ENCODE peak calls at places on chromosomes 6 and 20, in seven cellular contexts. C is PC-9, G is hepatocyte, J is GM12878, B is GM23338, U is astrocyte, L is endothelial cell of umbilical vein. N is an unnamed sample.

GRCh38 chr6:109963598-109964170 is 14.4 kb upstream of the GPR6 start:
- DNase-seq in C (no peak), G (no peak), J (no peak), B (no peak), U (no peak), L (no peak), N (peak; percentile 50)

GRCh38 chr20:56870271-56870670 is 241.2 kb downstream of the TFAP2C start:
- DNase-seq in C (no peak), G (no peak), J (no peak), B (no peak), U (no peak), L (no peak), N (no peak)

GRCh38 chr6:78020586-78020985 is 367.7 kb downstream of the MEI4 start:
- DNase-seq in C (no peak), G (no peak), J (no peak), B (no peak), U (no peak), L (no peak), N (no peak)

GRCh38 chr6:33692078-33692759 is 19.3 kb downstream of the UQCC2 start:
- DNase-seq in C (no peak), G (no peak), J (no peak), B (peak; percentile 64), U (peak; percentile 46), L (no peak), N (no peak)

GRCh38 chr20:16535281-16535680 is 38.0 kb downstream of the KIF16B start:
- DNase-seq in C (no peak), G (no peak), J (no peak), B (no peak), U (no peak), L (no peak), N (no peak)

GRCh38 chr6:69818223-69818930 is 21.6 kb upstream of the LMBRD1 start:
- DNase-seq in C (no peak), G (no peak), J (no peak), B (no peak), U (no peak), L (no peak), N (no peak)

GRCh38 chr20:6731951-6732580 is 35.4 kb upstream of the BMP2 start:
- DNase-seq in C (no peak), G (no peak), J (no peak), B (no peak), U (no peak), L (no peak), N (no peak)

GRCh38 chr20:8971669-8972316 is 97.1 kb upstream of the PLCB4 start:
- DNase-seq in C (no peak), G (no peak), J (no peak), B (no peak), U (no peak), L (peak; percentile 40), N (no peak)

GRCh38 chr6:34476941-34477340 is 11.1 kb downstream of the PACSIN1 start:
- DNase-seq in C (no peak), G (no peak), J (no peak), B (no peak), U (no peak), L (no peak), N (no peak)

GRCh38 chr6:104161960-104162669 is 697.6 kb downstream of the HACE1 start:
- DNase-seq in C (no peak), G (no peak), J (no peak), B (peak; percentile 8), U (no peak), L (no peak), N (no peak)

GRCh38 chr6:136701011-136701410 is 91.3 kb downstream of the MAP3K5 start:
- DNase-seq in C (no peak), G (no peak), J (no peak), B (no peak), U (no peak), L (no peak), N (no peak)

GRCh38 chr6:105545947-105546710 is 143.2 kb upstream of the PREP start:
- DNase-seq in C (no peak), G (peak; percentile 44), J (no peak), B (no peak), U (peak; percentile 80), L (no peak), N (peak; percentile 39)

GRCh38 chr6:137860394-137861005 is 6.6 kb upstream of the TNFAIP3 start:
- DNase-seq in C (no peak), G (no peak), J (no peak), B (no peak), U (no peak), L (no peak), N (no peak)

GRCh38 chr20:58571942-58572666 is 56.9 kb upstream of the APCDD1L start:
- DNase-seq in C (no peak), G (peak; percentile 35), J (no peak), B (no peak), U (peak; percentile 69), L (peak; percentile 62), N (no peak)

GRCh38 chr6:132063204-132063603 is 112.0 kb upstream of the CCN2 start:
- DNase-seq in C (peak; percentile 11), G (no peak), J (no peak), B (no peak), U (peak; percentile 88), L (peak; percentile 98), N (no peak)

GRCh38 chr6:130778946-130779657 is 48.1 kb upstream of the SMLR1 start:
- DNase-seq in C (no peak), G (no peak), J (no peak), B (no peak), U (peak; percentile 78), L (no peak), N (peak; percentile 5)

GRCh38 chr6:108941281-108941680 is 93.1 kb downstream of the ARMC2 start:
- DNase-seq in C (no peak), G (no peak), J (no peak), B (no peak), U (no peak), L (no peak), N (no peak)

GRCh38 chr6:40056865-40057264 is 122.6 kb upstream of the MOCS1 start:
- DNase-seq in C (no peak), G (no peak), J (no peak), B (no peak), U (no peak), L (no peak), N (no peak)

GRCh38 chr6:115467726-115468125 is 593.0 kb downstream of the FRK start:
- DNase-seq in C (no peak), G (no peak), J (no peak), B (no peak), U (no peak), L (no peak), N (no peak)

GRCh38 chr6:167295495-167296292 is 4.6 kb downstream of the UNC93A start:
- DNase-seq in C (no peak), G (no peak), J (no peak), B (no peak), U (no peak), L (no peak), N (no peak)

GRCh38 chr20:35788796-35789195 is 17.0 kb downstream of the PHF20 start:
- DNase-seq in C (peak; percentile 45), G (no peak), J (no peak), B (no peak), U (no peak), L (no peak), N (no peak)

GRCh38 chr6:142945071-142945445 is at the start of gene HIVEP2:
- DNase-seq in C (peak; percentile 77), G (peak; percentile 94), J (no peak), B (peak; percentile 89), U (peak; percentile 82), L (peak; percentile 84), N (peak; percentile 90)

GRCh38 chr6:142946924-142947701 is 2.1 kb upstream of the HIVEP2 start:
- DNase-seq in C (peak; percentile 82), G (peak; percentile 92), J (no peak), B (peak; percentile 74), U (peak; percentile 75), L (peak; percentile 82), N (peak; percentile 93)

GRCh38 chr6:142944126-142945066 is 580 bp downstream of the HIVEP2 start:
- DNase-seq in C (peak; percentile 55), G (peak; percentile 94), J (no peak), B (peak; percentile 87), U (peak; percentile 92), L (peak; percentile 85), N (peak; percentile 78)

GRCh38 chr6:142946181-142946923 is 1.4 kb upstream of the HIVEP2 start:
- DNase-seq in C (peak; percentile 91), G (peak; percentile 99), J (no peak), B (peak; percentile 98), U (peak; percentile 97), L (peak; percentile 97), N (peak; percentile 99)

DNA sequence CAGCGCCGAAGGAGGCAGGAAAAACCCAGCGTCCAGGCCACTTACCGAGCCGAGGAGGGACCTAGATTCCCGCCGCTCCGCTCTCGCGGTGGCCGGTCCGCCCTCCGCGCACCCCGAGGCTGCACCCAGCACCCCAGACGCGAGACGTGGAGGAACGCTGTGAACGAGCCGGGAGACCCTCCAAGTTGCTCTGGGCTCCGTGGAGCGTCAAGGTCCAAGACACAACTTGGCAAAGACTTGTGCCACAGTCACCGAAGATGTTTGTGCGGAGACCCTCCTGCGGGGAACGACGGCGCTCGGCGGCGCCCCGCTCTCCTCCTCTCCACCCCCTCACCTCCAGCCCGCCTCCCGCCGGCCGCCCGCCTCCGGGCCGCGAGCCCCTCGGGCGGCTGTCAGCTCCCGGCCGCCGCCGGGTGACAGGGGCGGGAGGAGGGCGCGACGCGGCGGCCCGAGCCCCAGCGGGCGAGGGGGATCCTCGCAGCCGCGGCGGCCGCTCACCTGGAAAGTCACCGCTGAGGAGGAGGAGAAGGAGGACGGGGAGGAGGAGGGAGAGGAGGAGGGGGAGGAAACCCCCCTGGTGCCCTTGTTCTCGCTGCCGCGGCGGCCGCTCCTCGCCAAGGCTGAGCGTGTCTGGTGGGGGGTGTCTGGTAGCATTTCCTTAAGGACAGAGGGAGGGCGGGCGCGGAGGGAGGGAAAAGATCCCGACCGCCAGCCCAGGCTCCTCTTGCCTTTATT is 637 bp upstream of the HIVEP2 start:
- DNase-seq in C (no peak), G (peak; percentile 79), J (no peak), B (peak; percentile 67), U (no peak), L (no peak), N (no peak)
- TF ChIP-seq EZH2 in C (no peak), G (no peak), J (no peak), B (no peak), U (no peak), L (no peak), N (no peak)

GRCh38 chr20:2123720-2124119 is 22.1 kb downstream of the STK35 start:
- DNase-seq in C (no peak), G (no peak), J (no peak), B (no peak), U (no peak), L (no peak), N (no peak)
- H4K20me1 ChIP-seq in C (peaks cover 38% of the 10 kb centered on the region), G (peaks cover 98% of the 10 kb centered on the region), J (no peaks in the 10 kb centered on the region), B (peaks cover 55% of the 10 kb centered on the region), U (peaks cover 88% of the 10 kb centered on the region), L (no peaks in the 10 kb centered on the region), N (no peaks in the 10 kb centered on the region)

GRCh38 chr6:125301435-125302391 is at the start of gene HDDC2:
- DNase-seq in C (peak; percentile 68), G (peak; percentile 85), J (no peak), B (peak; percentile 90), U (peak; percentile 70), L (peak; percentile 78), N (peak; percentile 62)
- TF ChIP-seq EZH2 in C (no peak), G (no peak), J (no peak), B (no peak), U (no peak), L (no peak), N (no peak)

DNA sequence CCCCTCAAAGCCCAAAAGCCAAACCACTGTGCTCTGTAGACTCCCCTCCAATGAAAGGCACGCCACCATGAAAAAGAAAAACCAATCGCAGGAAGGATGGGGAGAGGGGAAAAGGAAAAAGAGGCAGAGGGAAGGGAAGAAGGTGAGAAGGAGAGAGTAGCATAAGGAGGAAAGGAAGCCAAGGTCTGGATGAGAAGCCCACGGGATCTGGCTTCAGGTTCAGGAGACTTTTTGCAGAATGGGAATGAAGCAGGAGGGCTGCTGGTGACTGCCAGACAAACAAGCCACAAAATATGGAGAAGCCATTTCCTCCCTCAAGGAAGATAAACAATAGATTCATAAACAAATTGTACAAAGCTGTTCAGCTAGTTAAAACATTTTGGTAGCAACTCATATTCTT is 79.0 kb upstream of the MRPS10 start:
- DNase-seq in C (no peak), G (no peak), J (no peak), B (no peak), U (no peak), L (no peak), N (no peak)
- H4K20me1 ChIP-seq in C (no peaks in the 10 kb centered on the region), G (no peaks in the 10 kb centered on the region), J (no peaks in the 10 kb centered on the region), B (peaks cover 5% of the 10 kb centered on the region), U (no peaks in the 10 kb centered on the region), L (no peaks in the 10 kb centered on the region), N (no peaks in the 10 kb centered on the region)